ENCODE peak calls at places on chromosomes 16 and 17, in ten cellular contexts. Z is OCI-LY7; X is esophagus muscularis mucosa; K is neuronal stem cell; C is transverse colon; H is right cardiac atrium; O is Karpas-422; G is WERI-Rb-1; R is fibroblast of lung; S is naive thymus-derived CD4-positive, alpha-beta T cell. V is an unnamed sample.

GRCh38 chr16:83814654-83814985 is 6.8 kb downstream of the HSBP1 start:
- DNase-seq in Z (no peak), X (no peak), K (no peak), C (no peak), H (no peak), O (no peak), G (no peak), R (no peak), S (no peak), V (no peak)

GRCh38 chr16:62678796-62679195 is 642.6 kb upstream of the CDH8 start:
- DNase-seq in Z (no peak), X (no peak), K (no peak), C (no peak), H (no peak), O (no peak), G (no peak), R (no peak), S (no peak), V (no peak)

GRCh38 chr16:24088011-24088410 is 168.1 kb upstream of the CACNG3 start:
- DNase-seq in Z (no peak), X (peak), K (no peak), C (no peak), H (no peak), O (no peak), G (no peak), R (no peak), S (no peak), V (no peak)

GRCh38 chr17:5042152-5043022 is 7.2 kb upstream of the SLC52A1 start:
- DNase-seq in Z (no peak), X (no peak), K (no peak), C (no peak), H (no peak), O (no peak), G (no peak), R (no peak), S (peak), V (no peak)

GRCh38 chr16:77951788-77952187 is 70.6 kb upstream of the CLEC3A start:
- DNase-seq in Z (peak), X (no peak), K (no peak), C (no peak), H (no peak), O (peak), G (peak), R (no peak), S (peak), V (peak)

GRCh38 chr17:66834426-66834918 is 445 bp upstream of the CACNG5 start:
- DNase-seq in Z (no peak), X (no peak), K (no peak), C (no peak), H (no peak), O (no peak), G (no peak), R (no peak), S (no peak), V (peak)

GRCh38 chr17:82400830-82401229 is 17.3 kb upstream of the HEXD start:
- DNase-seq in Z (peak), X (no peak), K (no peak), C (peak), H (peak), O (peak), G (no peak), R (no peak), S (peak), V (no peak)

GRCh38 chr17:75110307-75110937 is 653 bp downstream of the ARMC7 start:
- DNase-seq in Z (peak), X (no peak), K (no peak), C (peak), H (peak), O (peak), G (no peak), R (no peak), S (no peak), V (peak)

GRCh38 chr17:37247825-37248224 is 128.0 kb upstream of the C17orf78 start:
- DNase-seq in Z (no peak), X (no peak), K (no peak), C (no peak), H (no peak), O (no peak), G (no peak), R (no peak), S (no peak), V (no peak)

GRCh38 chr16:57352636-57353047 is 5.9 kb upstream of the CCL22 start:
- DNase-seq in Z (no peak), X (peak), K (no peak), C (no peak), H (no peak), O (no peak), G (no peak), R (no peak), S (no peak), V (no peak)

GRCh38 chr16:88697831-88698693 is 8.1 kb downstream of the RNF166 start:
- DNase-seq in Z (peak), X (no peak), K (no peak), C (no peak), H (no peak), O (no peak), G (peak), R (no peak), S (peak), V (peak)

GRCh38 chr17:42680331-42680808 is 1.3 kb downstream of the CCR10 start:
- DNase-seq in Z (peak), X (no peak), K (no peak), C (peak), H (no peak), O (no peak), G (peak), R (peak), S (no peak), V (no peak)
- H3K27ac ChIP-seq in Z (peak), X (peak), K (no peak), C (peak), H (peak), O (no peak), G (peak), R (peak), S (no peak), V (peak)

DNA sequence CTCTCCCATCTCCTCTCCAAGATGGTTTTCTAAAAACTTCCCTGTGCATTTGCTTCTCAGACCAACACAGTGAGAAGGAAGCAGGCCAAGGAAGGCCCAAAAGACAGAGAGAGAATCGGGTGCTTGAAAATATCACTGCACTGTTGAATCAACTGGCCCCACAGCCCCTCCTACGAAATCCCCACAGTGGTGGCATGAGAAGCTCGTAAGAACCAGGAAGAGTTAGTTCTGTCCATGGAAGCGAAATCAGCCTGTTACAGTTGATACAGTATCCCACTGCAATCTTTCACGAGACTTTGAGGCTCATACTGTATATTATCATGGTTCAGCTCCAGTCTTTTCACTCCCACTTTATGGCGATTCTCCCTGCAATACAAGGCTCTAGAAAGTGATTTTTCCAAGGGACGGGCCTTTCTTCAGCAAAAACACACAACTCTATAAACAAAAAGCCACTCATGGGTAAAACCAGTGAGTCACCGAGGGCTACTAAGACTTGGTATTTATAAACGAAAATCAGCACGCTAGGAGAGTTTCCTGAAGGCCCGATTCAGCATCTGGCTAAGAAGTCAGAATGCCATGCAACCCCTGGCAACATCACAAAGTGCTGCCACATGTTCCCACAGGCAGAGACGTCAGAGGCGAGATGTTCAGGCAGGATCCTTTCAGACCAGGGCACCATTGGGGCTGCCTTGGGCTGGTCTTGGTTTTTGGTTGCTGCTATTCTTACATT is 185.7 kb downstream of the IRX5 start:
- DNase-seq in Z (no peak), X (no peak), K (no peak), C (no peak), H (no peak), O (no peak), G (no peak), R (peak), S (no peak), V (no peak)
- H3K27ac ChIP-seq in Z (no peak), X (no peak), K (no peak), C (no peak), H (no peak), O (no peak), G (no peak), R (peak), S (no peak), V (no peak)

GRCh38 chr17:34369571-34369970 is 6.5 kb upstream of the CCL1 start:
- DNase-seq in Z (no peak), X (no peak), K (no peak), C (no peak), H (no peak), O (no peak), G (no peak), R (no peak), S (no peak), V (peak)
- H3K27ac ChIP-seq in Z (peak), X (no peak), K (no peak), C (no peak), H (no peak), O (no peak), G (no peak), R (no peak), S (no peak), V (no peak)

GRCh38 chr17:29671661-29672060 is 48.9 kb upstream of the CORO6 start:
- DNase-seq in Z (no peak), X (no peak), K (no peak), C (no peak), H (no peak), O (no peak), G (no peak), R (no peak), S (no peak), V (no peak)
- H3K27ac ChIP-seq in Z (no peak), X (no peak), K (no peak), C (no peak), H (peak), O (no peak), G (no peak), R (no peak), S (no peak), V (no peak)

DNA sequence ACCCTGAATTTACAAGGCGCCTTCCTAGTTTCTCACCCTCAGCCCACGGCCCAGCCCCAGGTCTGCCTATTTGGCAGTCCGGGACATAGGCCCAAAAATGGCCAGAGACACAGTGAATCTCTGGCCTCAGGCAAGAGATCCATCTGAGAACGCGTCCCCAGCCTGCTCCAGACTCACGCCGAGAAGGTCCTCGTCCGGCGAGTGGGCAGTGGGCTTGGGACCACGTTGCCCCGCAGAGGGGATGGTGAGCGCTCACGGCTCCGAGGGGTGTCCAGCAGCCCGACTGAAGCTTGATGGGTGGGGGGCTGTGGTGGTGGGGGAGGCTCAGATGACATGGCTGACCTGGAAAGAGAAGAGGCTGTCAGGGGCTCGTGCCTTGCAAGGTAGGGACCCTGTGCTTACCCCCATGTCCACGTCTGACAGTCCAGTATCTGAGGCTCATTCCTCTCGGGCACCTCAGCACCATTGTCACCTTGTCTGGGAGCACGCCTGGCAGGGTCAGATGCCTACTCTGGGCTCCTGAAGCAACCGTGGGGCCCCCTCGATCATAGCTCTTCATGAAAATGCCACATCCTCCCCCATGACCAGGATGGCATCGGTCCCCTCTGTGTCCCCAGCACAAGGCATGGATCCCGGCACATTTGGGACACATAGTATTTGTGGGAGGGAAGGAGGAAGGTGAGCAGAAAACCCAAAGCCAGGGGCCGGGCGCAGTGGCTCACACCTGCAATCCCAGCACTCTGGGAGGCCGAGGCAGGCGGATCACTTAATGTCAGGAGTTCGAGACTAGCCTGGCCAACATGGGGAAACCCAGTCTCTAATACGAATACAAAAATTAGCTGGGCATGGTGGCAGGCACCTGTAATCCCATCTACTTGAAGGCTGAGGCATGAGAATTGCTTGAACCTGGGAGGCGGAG is 9.6 kb downstream of the CARHSP1 start:
- DNase-seq in Z (no peak), X (no peak), K (no peak), C (no peak), H (peak), O (no peak), G (no peak), R (no peak), S (no peak), V (no peak)
- H3K27ac ChIP-seq in Z (no peak), X (peak), K (no peak), C (peak), H (no peak), O (no peak), G (no peak), R (no peak), S (no peak), V (no peak)

DNA sequence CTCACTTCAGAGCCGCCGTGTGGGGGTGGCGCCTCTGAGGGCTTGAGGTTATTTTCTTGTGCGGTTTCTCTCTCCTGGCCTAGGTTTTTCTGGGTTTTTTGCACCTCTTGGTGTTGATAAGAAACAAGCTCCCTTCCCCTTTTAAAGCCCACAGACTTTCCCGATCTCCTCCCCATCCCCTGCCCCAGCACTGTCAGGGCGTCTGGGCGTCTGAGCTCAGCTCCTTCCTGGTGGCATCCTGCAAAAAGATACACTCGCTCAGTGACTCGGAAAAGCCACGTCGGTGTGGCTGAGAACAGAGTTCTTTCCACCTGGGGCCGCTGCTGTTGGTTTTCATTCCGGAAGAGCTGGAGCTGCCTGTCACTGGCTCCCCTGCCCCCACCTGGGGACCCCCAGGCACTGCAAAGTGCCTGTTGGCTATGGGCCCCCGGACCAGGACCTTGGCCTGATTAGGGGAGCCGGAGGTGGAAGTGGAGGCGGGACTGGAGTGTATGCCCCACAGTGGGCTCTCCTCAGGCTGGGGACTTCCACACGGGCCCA is 14.5 kb downstream of the BAIAP2 start:
- DNase-seq in Z (no peak), X (no peak), K (no peak), C (no peak), H (no peak), O (no peak), G (no peak), R (no peak), S (no peak), V (no peak)
- H3K27ac ChIP-seq in Z (no peak), X (peak), K (no peak), C (peak), H (no peak), O (no peak), G (peak), R (no peak), S (no peak), V (no peak)